ENCODE peak calls at places on chromosomes 4 and X, in seven cellular contexts. One of them, this sample, is unnamed. For H3K4me1, the result is how much of the 10 kb centered on the place peaks cover.

GRCh38 chr4:124079174-124079780 is 633.3 kb downstream of the ANKRD50 start:
- DNase-seq in GM23338: no peak
- DNase-seq in K562: no peak
- DNase-seq in GM12878: no peak
- DNase-seq in SK-N-SH: no peak
- DNase-seq in HCT116: no peak
- DNase-seq in HepG2: no peak
- DNase-seq in this sample: no peak

GRCh38 chr4:5124876-5125275 is 73.6 kb downstream of the STK32B start:
- DNase-seq in GM12878: no peak
- DNase-seq in GM23338: no peak
- DNase-seq in K562: no peak
- DNase-seq in HCT116: no peak
- DNase-seq in HepG2: no peak
- DNase-seq in SK-N-SH: no peak
- DNase-seq in this sample: no peak

GRCh38 chrX:19740744-19741143 is 146.7 kb downstream of the SH3KBP1 start:
- DNase-seq in GM12878: no peak
- DNase-seq in HepG2: peak
- DNase-seq in GM23338: no peak
- DNase-seq in K562: no peak
- DNase-seq in HCT116: no peak
- DNase-seq in SK-N-SH: no peak
- DNase-seq in this sample: no peak

GRCh38 chr4:80305466-80305865 is 30.1 kb upstream of the CFAP299 start:
- DNase-seq in K562: no peak
- DNase-seq in GM23338: no peak
- DNase-seq in SK-N-SH: no peak
- DNase-seq in HCT116: no peak
- DNase-seq in HepG2: no peak
- DNase-seq in GM12878: no peak
- DNase-seq in this sample: no peak

GRCh38 chrX:20547649-20548051 is 280.9 kb upstream of the RPS6KA3 start:
- DNase-seq in HepG2: peak
- DNase-seq in GM23338: no peak
- DNase-seq in HCT116: no peak
- DNase-seq in K562: no peak
- DNase-seq in SK-N-SH: no peak
- DNase-seq in GM12878: no peak
- DNase-seq in this sample: no peak

GRCh38 chrX:107673933-107674479 is 45.7 kb downstream of the PRPS1 start:
- DNase-seq in HepG2: no peak
- DNase-seq in SK-N-SH: no peak
- DNase-seq in HCT116: no peak
- DNase-seq in GM12878: peak
- DNase-seq in GM23338: peak
- DNase-seq in K562: peak
- DNase-seq in this sample: no peak

GRCh38 chrX:122087353-122087752 is 1039.9 kb downstream of the GLUD2 start:
- DNase-seq in HepG2: no peak
- DNase-seq in GM12878: no peak
- DNase-seq in HCT116: no peak
- DNase-seq in K562: no peak
- DNase-seq in SK-N-SH: no peak
- DNase-seq in GM23338: no peak
- DNase-seq in this sample: no peak

GRCh38 chrX:67408423-67409079 is 135.3 kb upstream of the AR start:
- DNase-seq in GM12878: no peak
- DNase-seq in HCT116: no peak
- DNase-seq in K562: no peak
- DNase-seq in HepG2: no peak
- DNase-seq in GM23338: no peak
- DNase-seq in SK-N-SH: no peak
- DNase-seq in this sample: no peak

GRCh38 chr4:173252024-173252935 is 81.9 kb downstream of the HMGB2 start:
- DNase-seq in HepG2: peak
- DNase-seq in HCT116: peak
- DNase-seq in GM23338: peak
- DNase-seq in SK-N-SH: no peak
- DNase-seq in GM12878: peak
- DNase-seq in K562: peak
- DNase-seq in this sample: peak

GRCh38 chr4:77930876-77931275 is 68.2 kb downstream of the MRPL1 start:
- DNase-seq in HCT116: no peak
- DNase-seq in GM12878: no peak
- DNase-seq in GM23338: no peak
- DNase-seq in HepG2: no peak
- DNase-seq in SK-N-SH: no peak
- DNase-seq in K562: no peak
- DNase-seq in this sample: no peak

GRCh38 chr4:77922158-77923094 is 59.8 kb downstream of the MRPL1 start:
- DNase-seq in HepG2: peak
- DNase-seq in SK-N-SH: no peak
- DNase-seq in GM12878: no peak
- DNase-seq in GM23338: no peak
- DNase-seq in K562: no peak
- DNase-seq in HCT116: no peak
- DNase-seq in this sample: no peak

GRCh38 chr4:77930154-77930553 is 67.5 kb downstream of the MRPL1 start:
- DNase-seq in K562: no peak
- DNase-seq in SK-N-SH: no peak
- DNase-seq in HCT116: no peak
- DNase-seq in HepG2: no peak
- DNase-seq in GM12878: no peak
- DNase-seq in GM23338: no peak
- DNase-seq in this sample: no peak

GRCh38 chr4:77931452-77932135 is 69.0 kb downstream of the MRPL1 start:
- DNase-seq in HCT116: no peak
- DNase-seq in GM12878: no peak
- DNase-seq in HepG2: no peak
- DNase-seq in SK-N-SH: no peak
- DNase-seq in K562: no peak
- DNase-seq in GM23338: no peak
- DNase-seq in this sample: no peak

DNA sequence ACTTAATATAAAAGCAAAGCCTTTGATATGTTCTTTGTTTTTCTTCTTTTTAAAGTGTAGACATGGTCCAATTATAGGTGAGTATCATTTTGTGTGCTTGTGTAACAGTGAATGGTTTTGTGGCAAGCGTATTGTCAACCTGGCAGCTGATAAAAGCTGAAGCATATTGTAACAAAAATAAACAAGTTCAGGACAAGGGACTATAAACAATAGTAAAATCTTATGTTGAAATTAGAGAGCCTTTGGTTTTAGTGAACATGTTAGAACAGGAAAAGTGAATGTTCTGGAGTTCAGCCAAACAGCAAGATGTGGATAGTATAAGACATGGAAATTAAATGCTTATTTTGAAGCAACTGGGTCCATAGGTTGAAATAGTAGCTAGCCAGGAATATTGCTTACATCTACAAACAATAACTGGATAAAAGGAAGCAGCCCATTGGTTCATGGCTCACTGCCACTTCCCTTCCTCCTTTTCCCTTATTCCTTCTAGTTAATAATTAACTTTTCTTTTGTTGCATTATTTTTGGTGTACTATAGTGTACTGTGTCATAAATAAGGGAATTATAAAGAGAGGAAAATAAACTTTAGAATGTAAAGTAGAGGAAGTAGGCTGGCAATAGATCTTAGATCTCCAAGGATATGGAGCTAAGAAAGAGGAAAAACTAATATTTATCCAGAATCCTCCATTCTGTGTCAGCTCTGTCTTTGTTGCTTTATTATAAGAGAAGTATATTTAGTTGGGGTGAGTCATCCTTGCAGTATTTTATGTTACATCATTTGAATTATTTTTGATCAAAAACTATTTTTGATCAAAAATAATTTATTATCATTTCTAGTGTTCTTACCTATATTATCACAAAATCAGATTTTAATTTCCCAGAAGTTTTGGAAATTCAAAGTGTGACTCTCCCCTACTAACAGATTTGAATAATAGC is 65.6 kb downstream of the MRPL1 start:
- DNase-seq in GM23338: no peak
- DNase-seq in HCT116: no peak
- DNase-seq in GM12878: no peak
- DNase-seq in SK-N-SH: no peak
- DNase-seq in K562: no peak
- DNase-seq in HepG2: peak
- DNase-seq in this sample: no peak
- TF ChIP-seq POLR2AphosphoS5 in GM23338: no peak
- TF ChIP-seq POLR2AphosphoS5 in HCT116: no peak
- TF ChIP-seq POLR2AphosphoS5 in GM12878: no peak
- TF ChIP-seq POLR2AphosphoS5 in SK-N-SH: no peak
- TF ChIP-seq POLR2AphosphoS5 in K562: no peak
- TF ChIP-seq POLR2AphosphoS5 in HepG2: no peak
- TF ChIP-seq POLR2AphosphoS5 in this sample: no peak

GRCh38 chrX:44042731-44043130 is 69.5 kb upstream of the NDP start:
- DNase-seq in GM12878: no peak
- DNase-seq in SK-N-SH: no peak
- DNase-seq in GM23338: no peak
- DNase-seq in K562: no peak
- DNase-seq in HCT116: no peak
- DNase-seq in HepG2: no peak
- DNase-seq in this sample: no peak

GRCh38 chrX:44036336-44036735 is 63.1 kb upstream of the NDP start:
- DNase-seq in K562: no peak
- DNase-seq in GM12878: no peak
- DNase-seq in GM23338: no peak
- DNase-seq in HCT116: no peak
- DNase-seq in SK-N-SH: no peak
- DNase-seq in HepG2: no peak
- DNase-seq in this sample: no peak

GRCh38 chrX:44042124-44042523 is 68.9 kb upstream of the NDP start:
- DNase-seq in K562: no peak
- DNase-seq in HCT116: no peak
- DNase-seq in GM23338: no peak
- DNase-seq in GM12878: no peak
- DNase-seq in HepG2: no peak
- DNase-seq in SK-N-SH: no peak
- DNase-seq in this sample: no peak

GRCh38 chrX:44043496-44043895 is 70.3 kb upstream of the NDP start:
- DNase-seq in GM23338: no peak
- DNase-seq in HCT116: no peak
- DNase-seq in K562: no peak
- DNase-seq in HepG2: no peak
- DNase-seq in SK-N-SH: no peak
- DNase-seq in GM12878: no peak
- DNase-seq in this sample: no peak

DNA sequence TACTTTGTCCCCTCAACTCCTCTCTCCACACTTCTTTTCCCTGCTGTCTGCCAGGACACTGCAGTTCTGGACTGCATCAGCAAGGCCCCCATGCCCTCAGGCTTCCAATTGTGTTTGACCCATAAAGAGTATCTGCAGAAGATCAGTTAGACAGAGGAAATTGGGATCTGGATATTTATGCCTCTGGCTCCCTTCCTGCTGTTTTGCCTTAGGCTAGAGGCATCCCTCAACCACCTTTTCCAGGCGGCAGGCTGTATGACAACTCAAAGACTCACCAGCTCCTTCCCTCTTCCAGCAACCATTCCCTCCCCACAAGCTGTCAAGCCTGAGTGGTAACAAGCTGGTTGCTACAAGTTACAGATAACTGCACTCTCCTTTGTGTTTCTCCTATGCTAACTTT is 66.4 kb upstream of the NDP start:
- DNase-seq in SK-N-SH: peak
- DNase-seq in GM12878: no peak
- DNase-seq in GM23338: no peak
- DNase-seq in K562: no peak
- DNase-seq in HCT116: no peak
- DNase-seq in HepG2: no peak
- DNase-seq in this sample: no peak
- H3K4me1 ChIP-seq in SK-N-SH: under half
- H3K4me1 ChIP-seq in GM12878: under half
- H3K4me1 ChIP-seq in GM23338: under half
- H3K4me1 ChIP-seq in K562: under half
- H3K4me1 ChIP-seq in HCT116: under half
- H3K4me1 ChIP-seq in HepG2: under half
- H3K4me1 ChIP-seq in this sample: under half

DNA sequence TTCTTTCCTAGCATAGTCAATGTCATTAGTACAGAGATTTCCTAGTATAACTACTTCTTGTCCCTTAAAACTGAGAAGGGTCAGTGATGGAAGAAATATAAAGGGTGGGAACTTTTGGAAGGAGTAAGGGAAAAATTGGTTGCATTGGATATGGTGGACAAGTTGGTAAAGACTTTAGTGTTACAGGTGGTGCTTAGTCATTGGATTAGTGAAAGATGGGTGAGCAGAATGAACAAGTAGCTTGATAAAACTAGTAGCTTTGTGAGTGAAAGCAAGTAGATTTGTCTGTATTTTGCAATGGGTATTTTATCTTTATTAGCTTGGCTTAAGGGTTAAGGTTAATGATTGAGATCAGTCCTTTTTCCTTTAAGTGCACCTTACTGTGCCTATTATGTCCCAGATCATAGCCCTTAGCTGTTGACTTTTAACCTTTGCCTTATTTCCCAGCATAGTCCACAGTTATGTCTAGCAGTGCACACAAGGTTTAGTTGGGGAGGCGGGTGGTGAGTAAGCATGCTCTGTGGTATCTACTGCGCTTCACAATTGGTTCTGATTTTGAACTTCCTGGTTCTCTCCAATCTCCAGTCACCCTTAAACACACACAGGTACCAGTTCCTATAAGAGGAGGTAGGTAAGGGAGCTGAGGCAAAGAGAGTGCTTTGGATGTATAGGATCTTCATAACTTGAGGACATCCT is 9.5 kb downstream of the WDR44 start:
- DNase-seq in HCT116: no peak
- DNase-seq in K562: no peak
- DNase-seq in GM23338: no peak
- DNase-seq in SK-N-SH: no peak
- DNase-seq in GM12878: no peak
- DNase-seq in HepG2: no peak
- DNase-seq in this sample: no peak
- TF ChIP-seq REST in HCT116: no peak
- TF ChIP-seq REST in K562: no peak
- TF ChIP-seq REST in GM23338: no peak
- TF ChIP-seq REST in SK-N-SH: no peak
- TF ChIP-seq REST in GM12878: no peak
- TF ChIP-seq REST in HepG2: no peak
- TF ChIP-seq REST in this sample: no peak

GRCh38 chr4:185710487-185710995 is 101.5 kb downstream of the SORBS2 start:
- DNase-seq in GM23338: no peak
- DNase-seq in GM12878: no peak
- DNase-seq in HepG2: no peak
- DNase-seq in HCT116: no peak
- DNase-seq in SK-N-SH: no peak
- DNase-seq in K562: no peak
- DNase-seq in this sample: no peak

GRCh38 chr4:185711764-185712163 is 100.2 kb downstream of the SORBS2 start:
- DNase-seq in HepG2: no peak
- DNase-seq in GM12878: no peak
- DNase-seq in SK-N-SH: no peak
- DNase-seq in GM23338: no peak
- DNase-seq in K562: no peak
- DNase-seq in HCT116: no peak
- DNase-seq in this sample: no peak

GRCh38 chr4:185709802-185710486 is 102.0 kb downstream of the SORBS2 start:
- DNase-seq in GM23338: no peak
- DNase-seq in GM12878: no peak
- DNase-seq in SK-N-SH: no peak
- DNase-seq in HCT116: no peak
- DNase-seq in K562: no peak
- DNase-seq in HepG2: peak
- DNase-seq in this sample: no peak

GRCh38 chr4:185712350-185713024 is 99.5 kb downstream of the SORBS2 start:
- DNase-seq in HCT116: no peak
- DNase-seq in GM23338: peak
- DNase-seq in SK-N-SH: no peak
- DNase-seq in HepG2: peak
- DNase-seq in K562: no peak
- DNase-seq in GM12878: no peak
- DNase-seq in this sample: no peak

GRCh38 chr4:185708348-185708747 is 103.6 kb downstream of the SORBS2 start:
- DNase-seq in HCT116: no peak
- DNase-seq in K562: no peak
- DNase-seq in HepG2: no peak
- DNase-seq in GM23338: no peak
- DNase-seq in GM12878: no peak
- DNase-seq in SK-N-SH: no peak
- DNase-seq in this sample: no peak
- TF ChIP-seq POLR2AphosphoS5 in HCT116: no peak
- TF ChIP-seq POLR2AphosphoS5 in K562: no peak
- TF ChIP-seq POLR2AphosphoS5 in HepG2: no peak
- TF ChIP-seq POLR2AphosphoS5 in GM23338: no peak
- TF ChIP-seq POLR2AphosphoS5 in GM12878: no peak
- TF ChIP-seq POLR2AphosphoS5 in SK-N-SH: no peak
- TF ChIP-seq POLR2AphosphoS5 in this sample: no peak